ENCODE peak calls at places on chromosomes 16 and 17, in six cellular contexts. Q is HepG2, P is K562, Z is GM12891, H is H1, I is GM12878. U is an unnamed sample.

GRCh38 chr16:30028438-30029093 is 2.5 kb downstream of the TLCD3B start:
- DNase-seq in Q (no peak), P (peak; percentile 76), Z (no peak), H (peak; percentile 88), I (no peak), U (no peak)

GRCh38 chr17:82972836-82973372 is 106.5 kb upstream of the METRNL start:
- DNase-seq in Q (no peak), P (no peak), Z (peak; percentile 16), H (no peak), I (peak; percentile 11), U (no peak)

GRCh38 chr16:5193877-5194276 is 96.3 kb upstream of the EEF2KMT start:
- DNase-seq in Q (no peak), P (no peak), Z (no peak), H (no peak), I (no peak), U (no peak)

GRCh38 chr16:19874026-19874425 is 10.6 kb downstream of the GPRC5B start:
- DNase-seq in Q (no peak), P (no peak), Z (no peak), H (no peak), I (no peak), U (no peak)

GRCh38 chr17:43521389-43521788 is 24.8 kb downstream of the ETV4 start:
- DNase-seq in Q (no peak), P (no peak), Z (no peak), H (no peak), I (no peak), U (no peak)

GRCh38 chr17:35084987-35085386 is 21.5 kb upstream of the RFFL start:
- DNase-seq in Q (no peak), P (peak; percentile 31), Z (no peak), H (no peak), I (no peak), U (no peak)

GRCh38 chr16:10180771-10181163 is 1.5 kb downstream of the GRIN2A start:
- DNase-seq in Q (peak; percentile 57), P (peak; percentile 70), Z (peak; percentile 46), H (peak; percentile 93), I (no peak), U (peak; percentile 28)

GRCh38 chr16:2507052-2507678 is 6.6 kb upstream of the ATP6V0C start:
- DNase-seq in Q (no peak), P (no peak), Z (peak; percentile 71), H (no peak), I (peak; percentile 41), U (peak; percentile 77)

GRCh38 chr17:57086069-57086930 is 1.3 kb downstream of the AKAP1 start:
- DNase-seq in Q (peak; percentile 88), P (peak; percentile 43), Z (no peak), H (peak; percentile 63), I (no peak), U (no peak)

GRCh38 chr16:53945996-53946395 is 242.0 kb downstream of the FTO start:
- DNase-seq in Q (peak; percentile 57), P (peak; percentile 39), Z (no peak), H (no peak), I (no peak), U (no peak)

GRCh38 chr17:82118815-82119380 is 20.9 kb upstream of the FASN start:
- DNase-seq in Q (peak; percentile 71), P (peak; percentile 47), Z (no peak), H (no peak), I (no peak), U (no peak)

GRCh38 chr17:40516581-40517285 is 15.3 kb upstream of the TNS4 start:
- DNase-seq in Q (peak; percentile 93), P (peak; percentile 69), Z (peak; percentile 70), H (no peak), I (peak; percentile 60), U (peak; percentile 55)
- TF ChIP-seq POLR2A in Q (no peak), P (no peak), Z (no peak), H (no peak), I (no peak), U (no peak)

DNA sequence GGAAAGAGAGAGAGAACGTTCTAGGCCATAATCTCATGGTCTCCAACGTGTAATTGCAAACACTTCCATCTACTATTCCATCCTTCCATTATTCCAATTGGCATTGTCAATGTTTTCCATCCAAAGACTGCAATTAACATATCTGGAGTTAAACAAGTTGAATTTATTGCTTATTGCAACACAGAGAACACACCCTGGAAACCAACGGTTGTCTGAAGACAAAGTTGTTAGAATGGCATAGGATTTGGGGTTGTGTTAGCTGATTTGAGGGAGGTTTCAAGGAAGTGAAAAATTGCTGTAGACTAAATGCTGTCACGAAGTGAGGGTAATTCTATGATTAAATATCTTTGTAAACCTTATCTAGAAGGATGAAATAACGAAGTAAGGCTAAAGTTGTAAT is 178.8 kb downstream of the CNTNAP4 start:
- DNase-seq in Q (no peak), P (no peak), Z (no peak), H (no peak), I (no peak), U (no peak)
- TF ChIP-seq TAF1 in Q (no peak), P (no peak), Z (no peak), H (no peak), I (no peak), U (no peak)

GRCh38 chr16:50516890-50517289 is 31.3 kb upstream of the NKD1 start:
- DNase-seq in Q (no peak), P (no peak), Z (no peak), H (no peak), I (no peak), U (no peak)
- TF ChIP-seq POLR2A in Q (no peak), P (no peak), Z (no peak), H (no peak), I (no peak), U (no peak)

GRCh38 chr16:23670137-23670776 is 8.4 kb upstream of the PLK1 start:
- DNase-seq in Q (no peak), P (no peak), Z (no peak), H (no peak), I (peak; percentile 77), U (no peak)
- TF ChIP-seq TAF1 in Q (no peak), P (no peak), Z (no peak), H (no peak), I (no peak), U (peak; percentile 25)

DNA sequence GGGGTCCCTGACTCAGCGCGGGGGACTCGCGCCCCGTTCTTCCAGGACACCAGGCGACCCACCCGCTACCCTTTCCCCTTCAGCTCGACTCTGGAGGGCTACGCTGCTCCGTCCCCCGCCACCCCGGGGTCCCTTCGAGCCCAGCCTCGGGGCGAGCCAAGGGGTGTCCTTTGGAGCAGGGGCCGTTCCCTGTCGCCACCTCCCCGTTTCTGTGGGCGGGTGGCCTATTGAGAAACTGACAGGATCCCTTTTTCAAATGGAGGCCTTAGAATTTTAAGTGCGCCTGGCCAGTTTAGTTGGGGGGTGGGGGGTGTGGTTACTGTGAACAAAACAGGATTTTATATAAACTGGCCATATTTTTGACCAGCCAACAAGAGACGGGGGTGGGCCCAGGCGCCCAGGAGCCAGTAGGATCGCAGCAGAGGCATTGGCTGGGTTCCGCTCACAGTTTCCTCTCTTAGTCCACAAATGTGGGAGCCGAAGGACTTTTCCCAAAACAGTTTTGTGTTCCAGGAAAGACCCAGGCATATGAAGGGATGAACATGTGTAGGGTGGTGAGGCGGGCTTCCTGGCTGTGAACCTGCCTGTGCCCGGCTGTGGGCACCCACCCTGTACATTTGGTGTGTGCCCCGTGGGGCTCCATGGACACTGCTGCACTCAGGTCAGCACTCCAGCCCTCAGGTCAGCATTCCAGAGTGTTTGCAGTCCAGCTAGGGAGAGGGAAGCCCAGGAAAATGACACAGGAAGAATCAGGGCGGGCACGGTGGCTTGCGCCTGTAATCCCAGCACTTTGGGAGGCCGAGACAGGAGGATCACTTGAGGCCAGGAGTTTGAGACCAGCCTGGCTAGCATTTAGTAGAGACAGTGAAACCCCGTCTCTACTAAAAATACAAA is 722 bp upstream of the TIMP2 start:
- DNase-seq in Q (peak; percentile 52), P (no peak), Z (no peak), H (peak; percentile 68), I (no peak), U (no peak)
- TF ChIP-seq POLR2A in Q (no peak), P (no peak), Z (no peak), H (no peak), I (no peak), U (no peak)

GRCh38 chr17:51660266-51660665 is 399.9 kb downstream of the UTP18 start:
- DNase-seq in Q (no peak), P (no peak), Z (no peak), H (no peak), I (no peak), U (no peak)
- TF ChIP-seq TAF1 in Q (no peak), P (no peak), Z (no peak), H (no peak), I (no peak), U (no peak)

GRCh38 chr16:90019543-90020259 is 445 bp upstream of the DBNDD1 start:
- DNase-seq in Q (peak; percentile 67), P (peak; percentile 95), Z (peak; percentile 63), H (peak; percentile 85), I (no peak), U (no peak)

GRCh38 chr16:90019201-90019542 is at the start of gene DBNDD1:
- DNase-seq in Q (no peak), P (no peak), Z (no peak), H (no peak), I (no peak), U (no peak)

GRCh38 chr16:90016339-90016950 is 2.8 kb downstream of the DBNDD1 start:
- DNase-seq in Q (no peak), P (no peak), Z (no peak), H (no peak), I (no peak), U (no peak)

GRCh38 chr16:90020260-90020837 is 1.1 kb upstream of the DBNDD1 start:
- DNase-seq in Q (peak; percentile 26), P (no peak), Z (no peak), H (no peak), I (no peak), U (no peak)

GRCh38 chr16:90018297-90019200 is 707 bp downstream of the DBNDD1 start:
- DNase-seq in Q (no peak), P (peak; percentile 51), Z (no peak), H (peak; percentile 77), I (no peak), U (no peak)
- TF ChIP-seq POLR2A in Q (no peak), P (no peak), Z (no peak), H (no peak), I (no peak), U (no peak)

U was measured in GM12892.